ENCODE peak calls at places on chromosomes 5 and 9, in six cellular contexts. O is BJ, P is lung, T is IMR-90, A is GM12865, D is glutamatergic neuron. Q is an unnamed sample.

GRCh38 chr5:134561871-134562296 is 36.4 kb downstream of the JADE2 start:
- DNase-seq in T (peak), O (no peak), P (no peak), D (peak), A (peak), Q (peak)

GRCh38 chr5:139648205-139649081 is at the start of gene CXXC5:
- DNase-seq in T (peak), P (peak), O (no peak), A (peak), D (peak), Q (peak)

GRCh38 chr5:98205691-98206461 is 567.6 kb upstream of the RGMB start:
- DNase-seq in T (peak), A (no peak), D (no peak), O (no peak), P (no peak), Q (peak)

GRCh38 chr5:133523921-133524320 is 88.4 kb downstream of the FSTL4 start:
- DNase-seq in D (peak), A (no peak), O (no peak), T (no peak), P (no peak), Q (no peak)

GRCh38 chr9:137053944-137054931 is at the start of gene ENTPD2:
- DNase-seq in A (no peak), P (no peak), T (no peak), O (no peak), D (no peak), Q (no peak)

GRCh38 chr5:151014680-151015343 is 5.6 kb upstream of the GPX3 start:
- DNase-seq in O (no peak), D (no peak), T (no peak), A (no peak), P (no peak), Q (no peak)

GRCh38 chr5:81397169-81397568 is 3.2 kb upstream of the ACOT12 start:
- DNase-seq in T (peak), A (no peak), D (no peak), O (no peak), P (no peak), Q (peak)

GRCh38 chr9:137691648-137692357 is 73.0 kb downstream of the EHMT1 start:
- DNase-seq in O (no peak), P (peak), A (no peak), D (no peak), T (no peak), Q (no peak)

GRCh38 chr5:159010611-159011497 is 88.9 kb downstream of the EBF1 start:
- DNase-seq in D (no peak), P (no peak), O (no peak), A (peak), T (no peak), Q (peak)

GRCh38 chr9:14678776-14679175 is 14.5 kb downstream of the ZDHHC21 start:
- DNase-seq in D (no peak), T (no peak), A (no peak), P (no peak), O (no peak), Q (no peak)

GRCh38 chr5:160903076-160903475 is 51.1 kb upstream of the ATP10B start:
- DNase-seq in P (no peak), A (no peak), D (no peak), O (no peak), T (no peak), Q (no peak)

GRCh38 chr5:160905285-160905684 is 53.3 kb upstream of the ATP10B start:
- DNase-seq in D (no peak), A (no peak), O (no peak), P (no peak), T (no peak), Q (no peak)

DNA sequence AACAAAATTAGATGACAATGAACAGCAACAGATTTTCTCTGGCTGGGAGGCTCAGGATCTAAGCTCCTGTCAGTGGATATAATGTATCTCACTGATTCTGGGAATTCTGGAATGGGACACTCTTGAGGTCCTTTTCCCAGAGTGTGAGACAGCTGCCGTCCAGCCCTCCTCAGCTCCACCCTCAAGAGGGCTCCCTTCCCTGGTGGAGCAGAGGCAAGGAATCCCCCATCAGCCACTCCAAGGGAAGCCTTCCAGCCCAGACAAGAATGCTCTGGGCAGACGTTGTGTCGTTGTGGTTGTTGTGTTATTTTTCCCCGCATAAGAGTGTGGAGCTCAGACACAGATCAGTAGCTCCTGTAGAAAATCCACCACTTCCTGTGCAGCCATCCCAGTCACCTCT is 47.7 kb upstream of the ATP10B start:
- DNase-seq in O (no peak), D (no peak), P (no peak), A (no peak), T (no peak), Q (no peak)
- TF ChIP-seq CTCF in O (no peak), D (no peak), P (no peak), A (no peak), T (no peak), Q (no peak)

GRCh38 chr5:444226-444625 is 1.2 kb downstream of the EXOC3 start:
- DNase-seq in A (no peak), D (no peak), O (no peak), P (no peak), T (no peak), Q (no peak)

GRCh38 chr5:447501-447900 is 4.5 kb downstream of the EXOC3 start:
- DNase-seq in P (no peak), T (no peak), A (no peak), D (no peak), O (no peak), Q (no peak)

GRCh38 chr5:446864-447263 is 3.9 kb downstream of the EXOC3 start:
- DNase-seq in P (no peak), O (no peak), T (peak), A (peak), D (peak), Q (peak)

GRCh38 chr5:445591-445990 is 2.6 kb downstream of the EXOC3 start:
- DNase-seq in D (peak), T (no peak), P (no peak), O (no peak), A (no peak), Q (no peak)

DNA sequence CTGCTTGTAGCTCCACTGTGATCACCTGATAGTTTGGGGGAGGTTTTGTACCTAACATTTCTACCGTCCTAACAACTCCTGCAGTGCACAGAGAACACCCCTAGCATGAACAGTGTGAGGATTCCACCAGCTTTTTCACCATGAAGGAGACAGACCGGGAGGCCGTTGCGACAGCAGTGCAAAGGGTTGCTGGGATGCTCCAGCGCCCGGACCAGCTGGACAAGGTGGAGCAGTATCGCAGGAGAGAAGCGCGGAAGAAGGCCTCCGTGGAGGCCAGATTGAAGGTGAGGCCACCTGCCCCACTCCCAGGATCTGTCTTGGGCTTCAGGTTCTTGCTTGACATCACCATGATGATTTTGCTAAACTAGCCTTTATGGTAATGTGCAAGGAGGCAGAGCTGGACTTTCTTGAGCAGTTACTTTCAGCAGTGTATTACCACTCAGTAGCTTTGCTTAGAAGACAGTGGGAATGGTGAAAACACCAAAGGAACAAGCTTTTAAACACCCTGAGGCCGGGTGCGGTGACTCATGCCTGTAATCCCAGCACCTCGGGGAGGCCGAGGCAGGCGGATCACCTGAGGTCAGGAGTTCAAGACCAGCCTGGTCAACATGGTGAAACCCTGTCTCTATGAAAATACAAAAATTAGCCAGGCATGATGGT is 3.2 kb downstream of the EXOC3 start:
- DNase-seq in O (no peak), P (no peak), T (no peak), D (no peak), A (no peak), Q (no peak)
- TF ChIP-seq CTCF in O (no peak), P (no peak), T (no peak), D (no peak), A (no peak), Q (no peak)

GRCh38 chr9:6194934-6195333 is 20.7 kb upstream of the IL33 start:
- DNase-seq in A (peak), T (no peak), P (no peak), O (no peak), D (no peak), Q (no peak)
- TF ChIP-seq CTCF in A (peak), T (peak), P (no peak), O (peak), D (peak), Q (peak)

DNA sequence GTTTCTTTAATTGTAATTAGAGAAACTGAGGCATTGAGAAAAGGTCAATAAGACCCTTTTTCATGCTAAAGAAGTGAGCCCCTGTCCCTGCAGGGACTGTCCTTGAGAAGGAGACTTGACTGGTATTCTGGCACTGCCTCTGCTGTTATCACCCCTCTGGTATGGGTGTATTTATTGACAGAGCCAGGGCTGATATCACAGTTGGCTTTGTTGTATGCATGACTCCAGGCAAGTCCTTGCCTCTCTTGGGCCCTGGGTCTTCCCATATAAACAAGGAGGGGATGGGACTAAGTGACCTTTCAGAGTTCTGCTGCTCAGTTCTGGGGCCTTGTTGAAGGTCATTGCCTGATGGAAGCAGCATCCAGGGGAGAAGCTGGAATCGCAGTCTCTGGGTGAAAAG is 71.8 kb upstream of the PPARGC1B start:
- DNase-seq in A (no peak), D (no peak), P (no peak), O (no peak), T (no peak), Q (no peak)
- TF ChIP-seq CTCF in A (no peak), D (no peak), P (no peak), O (no peak), T (no peak), Q (no peak)

DNA sequence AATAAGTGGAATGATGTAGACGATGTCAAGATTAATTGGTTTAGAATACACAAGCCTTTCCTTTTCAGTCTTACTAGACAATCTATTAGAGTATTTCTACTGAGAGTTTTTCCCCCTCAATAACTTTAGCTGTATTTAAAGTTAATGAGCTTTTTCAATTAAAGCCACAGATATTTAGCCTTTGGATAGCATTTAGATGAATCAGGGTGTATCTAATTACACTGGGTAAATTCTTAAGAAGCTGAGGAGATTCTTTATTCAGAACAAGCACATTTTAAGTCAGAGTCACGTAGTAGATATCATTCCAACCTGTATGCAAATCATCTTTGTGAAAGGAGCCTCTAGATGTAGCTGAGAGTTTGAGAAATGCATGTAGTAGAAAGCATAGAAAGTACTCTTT is 198.7 kb upstream of the MPDZ start:
- DNase-seq in D (no peak), P (no peak), T (peak), A (no peak), O (no peak), Q (peak)
- TF ChIP-seq CTCF in D (no peak), P (no peak), T (no peak), A (no peak), O (no peak), Q (no peak)

GRCh38 chr5:138461343-138462125 is 3.7 kb upstream of the EGR1 start:
- DNase-seq in P (peak), O (no peak), A (no peak), D (no peak), T (peak), Q (peak)

GRCh38 chr5:138464388-138465287 is 641 bp upstream of the EGR1 start:
- DNase-seq in P (peak), D (peak), T (peak), O (peak), A (peak), Q (peak)

GRCh38 chr5:138464018-138464387 is 1.3 kb upstream of the EGR1 start:
- DNase-seq in A (peak), P (peak), O (peak), D (peak), T (peak), Q (peak)

GRCh38 chr5:138465288-138466057 is at the start of gene EGR1:
- DNase-seq in P (peak), O (peak), A (peak), D (peak), T (peak), Q (peak)

DNA sequence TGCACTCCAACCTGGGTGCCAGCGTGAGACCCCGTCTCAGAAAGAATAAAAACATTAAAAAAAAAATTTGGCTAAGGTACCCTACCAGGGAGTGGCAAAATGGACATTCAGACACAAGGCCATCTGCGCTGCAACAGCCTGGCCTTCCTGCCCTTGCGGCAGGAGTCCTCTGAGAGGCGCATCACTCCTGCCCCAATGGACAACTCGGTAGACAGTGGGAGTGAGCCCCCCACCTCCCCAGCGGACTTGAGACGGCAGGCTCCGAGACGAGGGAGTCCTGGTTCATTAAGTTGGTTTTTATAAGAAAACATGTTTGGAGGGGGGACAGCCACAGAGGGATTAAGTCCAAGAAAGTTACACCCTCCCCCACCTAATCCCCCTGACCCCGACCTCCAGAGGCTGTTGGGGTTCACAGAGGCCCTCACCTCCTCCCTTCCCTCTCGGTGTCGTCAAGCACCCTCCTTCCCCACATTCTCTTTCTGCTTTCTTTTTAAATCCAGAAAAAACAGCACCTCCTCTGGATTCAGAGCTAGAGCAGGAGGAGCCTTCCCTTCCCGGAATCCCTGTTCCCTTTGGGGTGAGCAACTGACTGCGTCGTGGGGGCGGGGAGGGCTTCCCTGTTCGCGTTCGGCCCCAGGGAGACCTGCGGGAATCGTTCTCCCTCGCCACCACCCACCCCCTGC is 1.8 kb upstream of the EGR1 start:
- DNase-seq in O (no peak), T (no peak), D (peak), A (peak), P (no peak), Q (peak)
- TF ChIP-seq CTCF in O (peak), T (no peak), D (no peak), A (no peak), P (no peak), Q (peak)

DNA sequence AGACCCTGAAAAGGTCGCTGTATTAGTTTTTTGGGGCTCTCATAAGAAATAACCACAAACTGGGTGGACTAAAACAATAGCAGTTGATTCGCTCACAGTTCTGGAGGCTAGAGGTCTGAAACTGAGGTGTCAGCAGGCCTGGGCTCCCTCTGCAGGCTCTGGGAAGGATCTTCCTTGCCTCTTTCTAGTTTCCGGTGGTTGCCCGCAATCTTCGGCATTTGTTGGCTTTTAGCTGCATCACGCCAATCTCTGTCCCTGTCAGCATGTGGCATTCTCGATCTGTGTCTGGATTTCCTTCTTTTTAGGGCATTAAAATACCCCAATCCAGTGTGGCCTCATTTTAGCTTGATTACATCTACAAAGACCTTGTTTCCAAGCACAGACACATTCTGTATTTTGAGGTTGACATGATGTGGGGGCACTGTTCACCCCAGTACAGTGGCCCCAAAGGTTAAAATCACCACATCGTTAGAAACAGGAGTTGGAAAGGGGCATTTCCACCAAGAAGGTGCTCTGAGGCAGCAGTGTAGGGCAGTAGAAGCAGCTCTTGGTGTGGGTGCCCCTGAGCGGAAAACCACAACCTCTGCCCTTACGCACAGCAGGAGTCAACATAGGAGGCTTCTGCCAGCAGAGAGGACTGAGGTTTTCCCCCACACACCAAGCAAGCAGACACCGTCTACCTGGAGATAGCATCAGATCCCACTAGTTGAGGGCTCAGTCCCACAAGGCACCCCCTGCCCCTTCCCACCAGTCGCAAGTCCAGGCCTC is 13.5 kb downstream of the ZNF79 start:
- DNase-seq in O (no peak), A (no peak), P (no peak), T (no peak), D (no peak), Q (no peak)
- TF ChIP-seq CTCF in O (no peak), A (no peak), P (no peak), T (no peak), D (no peak), Q (peak)

DNA sequence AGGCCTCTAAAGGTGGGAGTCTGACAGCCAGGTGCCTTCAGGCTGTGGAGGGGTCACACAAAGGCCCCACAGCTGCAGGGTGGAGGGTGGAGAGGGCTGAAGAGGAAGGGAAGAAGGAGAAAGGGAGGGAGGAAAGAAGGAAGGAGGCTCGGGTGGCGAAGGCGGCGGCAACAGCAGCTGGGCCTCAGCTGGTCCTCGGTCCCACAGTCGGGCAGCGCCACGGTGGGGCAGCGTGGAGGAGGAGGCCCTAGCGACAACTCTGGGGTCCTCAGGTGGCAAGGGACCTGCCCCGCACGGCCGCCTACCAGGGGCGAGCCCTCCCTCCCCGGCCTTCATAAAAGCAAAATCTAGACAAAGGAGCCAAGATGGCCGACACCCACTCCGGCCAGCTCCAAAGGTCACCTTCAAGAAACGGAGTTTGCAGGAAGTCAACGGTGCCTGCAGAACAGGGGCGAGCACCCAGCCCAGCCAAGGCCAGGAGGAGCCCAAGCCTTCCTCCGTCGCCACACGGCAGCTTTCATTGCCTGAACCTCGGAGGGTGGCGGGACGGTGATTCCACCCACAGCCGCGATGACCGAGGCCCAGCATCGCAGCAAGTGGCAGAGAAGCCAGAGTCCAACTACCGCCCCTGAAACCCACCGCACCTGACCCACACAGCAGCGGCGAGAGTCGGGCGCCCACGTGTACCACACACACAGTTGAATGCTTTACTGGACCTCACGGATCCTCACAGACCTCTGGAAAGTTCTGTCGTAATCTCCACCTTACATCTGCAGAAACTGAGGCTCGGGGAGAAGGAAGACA is 98.7 kb downstream of the VAV2 start:
- DNase-seq in P (no peak), D (no peak), O (no peak), T (no peak), A (no peak), Q (no peak)
- TF ChIP-seq CTCF in P (no peak), D (no peak), O (no peak), T (no peak), A (no peak), Q (no peak)

DNA sequence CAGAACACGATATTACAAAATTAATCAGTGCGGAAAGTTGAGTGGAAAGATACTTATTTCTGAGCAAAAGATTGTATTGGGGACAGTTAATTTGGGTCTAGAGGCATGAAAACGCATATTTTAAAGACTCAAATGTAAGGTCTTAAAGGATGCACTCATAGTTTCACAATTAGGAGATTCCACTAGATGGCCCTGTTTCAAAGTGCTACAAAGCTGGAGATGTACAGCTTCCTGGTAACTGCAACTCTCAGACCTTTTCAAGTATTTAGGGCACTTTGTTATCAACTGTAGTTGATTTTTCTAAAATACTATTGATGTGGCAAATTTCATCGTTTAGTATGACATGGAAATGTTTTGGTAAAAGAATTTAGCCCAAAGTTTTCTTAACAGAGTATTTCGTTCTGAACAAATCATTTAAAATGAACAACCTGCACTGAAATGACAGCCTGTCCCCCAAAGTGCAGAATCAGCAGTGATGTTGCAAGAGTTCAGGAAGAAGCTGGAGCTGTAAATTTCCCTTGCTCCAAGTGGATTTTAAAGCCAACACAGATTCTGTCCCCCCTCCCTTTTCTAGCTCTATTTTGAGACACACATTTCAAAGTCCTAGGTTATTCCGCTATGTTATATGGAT is 16.2 kb upstream of the NDUFB6 start:
- DNase-seq in D (no peak), P (no peak), O (no peak), T (peak), A (peak), Q (peak)
- TF ChIP-seq CTCF in D (no peak), P (no peak), O (peak), T (peak), A (peak), Q (peak)

Q was measured in AG10803.